ENCODE peak calls at places on chromosomes 5 and 9, in nine cellular contexts. Z, W, K, D, B, H, U, O and Q are unnamed samples.
A peak's percentile ranks its signal among the peaks of the same experiment; 100 is the strongest.

GRCh38 chr5:149583394-149583793 is 2.1 kb downstream of the ARHGEF37 start:
- DNase-seq in Z (peak; percentile 62), H (no peak), K (no peak), O (peak; percentile 15), D (peak; percentile 48), W (no peak), U (no peak), B (no peak), Q (no peak)

GRCh38 chr9:110008663-110009062 is 199.3 kb downstream of the C9orf152 start:
- DNase-seq in U (no peak), D (no peak), K (no peak), H (no peak), B (no peak), O (no peak), Z (no peak), W (no peak), Q (no peak)

GRCh38 chr9:21110708-21111576 is 30.7 kb downstream of the IFNW1 start:
- DNase-seq in B (peak; percentile 74), D (no peak), K (no peak), U (peak; percentile 77), O (no peak), H (peak; percentile 63), W (peak; percentile 88), Z (peak; percentile 87), Q (no peak)

GRCh38 chr5:134503088-134503936 is 22.2 kb upstream of the JADE2 start:
- DNase-seq in Z (peak; percentile 96), H (peak; percentile 13), K (peak; percentile 86), O (peak; percentile 34), W (peak; percentile 64), U (peak; percentile 92), D (peak; percentile 80), B (peak; percentile 89), Q (no peak)

GRCh38 chr5:143142596-143143435 is 260.7 kb downstream of the NR3C1 start:
- DNase-seq in K (peak; percentile 30), O (no peak), D (peak; percentile 79), W (no peak), Z (no peak), U (no peak), B (no peak), H (no peak), Q (no peak)

GRCh38 chr5:2205185-2205585 is 322.5 kb upstream of the IRX4 start:
- DNase-seq in H (no peak), B (no peak), K (no peak), U (no peak), W (no peak), D (no peak), Z (no peak), O (no peak), Q (no peak)

GRCh38 chr9:124054671-124055212 is 43.2 kb downstream of the LHX2 start:
- DNase-seq in W (no peak), B (no peak), K (no peak), U (peak; percentile 36), D (no peak), H (no peak), Z (peak; percentile 85), O (no peak), Q (no peak)

GRCh38 chr9:92634712-92635605 is 35.0 kb downstream of the IPPK start:
- DNase-seq in U (peak; percentile 78), O (peak; percentile 53), W (peak; percentile 94), H (peak; percentile 58), Z (peak; percentile 81), D (peak; percentile 72), K (peak; percentile 78), B (peak; percentile 66), Q (peak; percentile 66)

GRCh38 chr9:16794871-16795639 is 75.4 kb downstream of the BNC2 start:
- DNase-seq in K (peak; percentile 61), W (no peak), U (no peak), H (no peak), D (peak; percentile 69), B (no peak), Z (peak; percentile 68), O (no peak), Q (no peak)

GRCh38 chr9:86594724-86595123 is 240.5 kb upstream of the TUT7 start:
- DNase-seq in B (no peak), K (no peak), O (no peak), U (no peak), H (no peak), Z (no peak), D (no peak), W (no peak), Q (no peak)

GRCh38 chr9:117555964-117556629 is 141.2 kb upstream of the ASTN2 start:
- DNase-seq in O (peak; percentile 36), U (peak; percentile 62), H (no peak), K (peak; percentile 24), B (peak; percentile 73), Z (no peak), D (peak; percentile 27), W (peak; percentile 91), Q (peak; percentile 40)

GRCh38 chr9:90020277-90020871 is 415.6 kb downstream of the GADD45G start:
- DNase-seq in U (no peak), H (no peak), W (no peak), Z (no peak), O (no peak), B (no peak), K (no peak), D (no peak), Q (no peak)
- H3K27ac ChIP-seq in U (no peak overlapping the region), H (no peak overlapping the region), W (no peak overlapping the region), Z (no peak overlapping the region), O (no peak overlapping the region), B (no peak overlapping the region), K (peak overlapping the region; percentile 60), D (peak overlapping the region; percentile 35), Q (no peak overlapping the region)

DNA sequence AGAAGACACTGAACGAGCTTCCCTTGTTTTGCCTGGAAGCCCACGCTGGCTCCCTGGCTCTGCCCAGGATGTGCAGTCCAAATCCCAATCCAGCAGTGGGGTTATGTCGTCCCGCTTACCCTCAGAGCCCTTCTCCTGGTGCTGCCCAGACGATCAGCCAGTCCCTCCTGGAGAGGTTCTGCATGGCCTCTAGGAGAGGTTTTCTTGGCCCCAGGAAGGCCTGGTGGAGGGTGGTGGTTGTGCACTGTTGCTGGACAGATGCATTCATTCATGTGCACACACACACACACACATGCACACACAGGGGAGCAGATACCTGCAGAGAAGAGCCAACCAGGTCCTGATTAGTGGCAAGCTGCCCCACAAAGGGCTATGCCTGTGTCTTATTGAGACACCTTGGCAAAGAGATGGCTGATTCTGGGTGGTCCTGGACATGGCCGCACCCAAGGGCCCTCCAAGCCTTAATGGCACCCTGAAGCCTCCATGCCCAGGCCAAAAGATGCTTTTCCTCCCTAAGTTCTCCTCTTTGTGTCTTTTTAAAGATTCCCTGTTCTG is 10.5 kb upstream of the OLFM1 start:
- DNase-seq in B (no peak), H (no peak), Z (no peak), U (no peak), K (no peak), D (no peak), W (no peak), O (no peak), Q (no peak)
- H3K4me3 ChIP-seq in B (peak overlapping the region; percentile 84), H (no peak overlapping the region), Z (no peak overlapping the region), U (no peak overlapping the region), K (no peak overlapping the region), D (no peak overlapping the region), W (no peak overlapping the region), O (no peak overlapping the region), Q (peak overlapping the region; percentile 42)

GRCh38 chr5:139273572-139274264 is 19.8 kb upstream of the MATR3 start:
- DNase-seq in K (peak; percentile 89), W (peak; percentile 93), B (peak; percentile 90), U (peak; percentile 89), H (peak; percentile 89), Z (peak; percentile 86), D (peak; percentile 81), O (peak; percentile 82), Q (peak; percentile 93)

GRCh38 chr5:139272471-139273321 is 20.8 kb upstream of the MATR3 start:
- DNase-seq in K (no peak), U (no peak), Z (peak; percentile 57), B (peak; percentile 90), O (no peak), H (peak; percentile 34), D (no peak), W (no peak), Q (no peak)

GRCh38 chr5:139268364-139269202 is 25.0 kb upstream of the MATR3 start:
- DNase-seq in U (no peak), H (no peak), K (no peak), W (no peak), O (no peak), Z (no peak), B (no peak), D (no peak), Q (no peak)

GRCh38 chr5:139273322-139273571 is 20.3 kb upstream of the MATR3 start:
- DNase-seq in B (no peak), D (no peak), O (no peak), W (peak; percentile 62), K (no peak), H (no peak), U (peak; percentile 37), Z (no peak), Q (no peak)

GRCh38 chr5:139271201-139272027 is 22.1 kb upstream of the MATR3 start:
- DNase-seq in U (peak; percentile 71), B (no peak), O (no peak), H (no peak), Z (peak; percentile 92), D (no peak), W (no peak), K (no peak), Q (no peak)
- H3K27ac ChIP-seq in U (peak overlapping the region; percentile 79), B (peak overlapping the region; percentile 75), O (no peak overlapping the region), H (no peak overlapping the region), Z (peak overlapping the region; percentile 42), D (no peak overlapping the region), W (no peak overlapping the region), K (peak overlapping the region; percentile 94), Q (no peak overlapping the region)

GRCh38 chr5:116536279-116537161 is 38.1 kb downstream of the SEMA6A start:
- DNase-seq in U (no peak), O (no peak), D (no peak), W (no peak), K (no peak), H (no peak), B (no peak), Z (no peak), Q (no peak)
- H3K4me3 ChIP-seq in U (no peak overlapping the region), O (no peak overlapping the region), D (no peak overlapping the region), W (no peak overlapping the region), K (no peak overlapping the region), H (no peak overlapping the region), B (no peak overlapping the region), Z (no peak overlapping the region), Q (no peak overlapping the region)